ENCODE peak calls at places on chromosomes 7 and 10, in five cellular contexts. N, P, R, H and T are unnamed samples.

GRCh38 chr7:92641921-92642511 is 51.8 kb upstream of the FAM133B start:
- DNase-seq in N (no peak), P (peak; percentile 86), R (no peak), H (peak; percentile 39), T (no peak)

GRCh38 chr10:30387646-30388243 is 38.7 kb upstream of the MTPAP start:
- DNase-seq in N (no peak), P (peak; percentile 7), R (no peak), H (no peak), T (no peak)

GRCh38 chr10:76309744-76310441 is 878.5 kb downstream of the LRMDA start:
- DNase-seq in N (no peak), P (peak; percentile 15), R (no peak), H (no peak), T (no peak)

GRCh38 chr7:48781783-48782182 is 142.6 kb upstream of the CDC14C start:
- DNase-seq in N (no peak), P (peak; percentile 1), R (no peak), H (no peak), T (no peak)

GRCh38 chr7:69871213-69871885 is 273.1 kb downstream of the AUTS2 start:
- DNase-seq in N (no peak), P (peak; percentile 57), R (no peak), H (no peak), T (no peak)

GRCh38 chr7:1160665-1161010 is 642 bp upstream of the ZFAND2A start:
- DNase-seq in N (no peak), P (no peak), R (no peak), H (peak; percentile 64), T (no peak)

GRCh38 chr10:124222298-124223000 is 129.1 kb upstream of the CHST15 start:
- DNase-seq in N (no peak), P (no peak), R (no peak), H (no peak), T (no peak)

GRCh38 chr7:106022193-106022821 is 59.2 kb downstream of the CDHR3 start:
- DNase-seq in N (no peak), P (no peak), R (peak; percentile 51), H (no peak), T (no peak)

GRCh38 chr10:63375859-63376258 is 89.9 kb downstream of the JMJD1C start:
- DNase-seq in N (no peak), P (peak; percentile 89), R (no peak), H (no peak), T (no peak)

GRCh38 chr7:66269978-66270377 is 64.8 kb downstream of the TPST1 start:
- DNase-seq in N (no peak), P (no peak), R (no peak), H (no peak), T (no peak)

GRCh38 chr10:21363087-21363752 is 162.3 kb downstream of the SKIDA1 start:
- DNase-seq in N (no peak), P (no peak), R (no peak), H (no peak), T (no peak)